ENCODE peak calls at places on chromosomes 11 and 22, in six cellular contexts. One of them, this sample, is unnamed. For H3K9me3, the result is how much of the 10 kb centered on the place peaks cover.

GRCh38 chr22:39087881-39088687 is 9.0 kb upstream of the APOBEC3H start:
- DNase-seq in body of pancreas: no peak
- DNase-seq in sigmoid colon: peak
- DNase-seq in heart left ventricle: peak
- DNase-seq in IMR-90: no peak
- DNase-seq in tibial nerve: no peak
- DNase-seq in this sample: no peak

GRCh38 chr11:117002639-117003305 is 95.5 kb downstream of the SIK3 start:
- DNase-seq in body of pancreas: peak
- DNase-seq in sigmoid colon: no peak
- DNase-seq in heart left ventricle: no peak
- DNase-seq in IMR-90: no peak
- DNase-seq in tibial nerve: no peak
- DNase-seq in this sample: no peak

GRCh38 chr11:112298535-112298934 is 37.9 kb upstream of the PLET1 start:
- DNase-seq in body of pancreas: no peak
- DNase-seq in sigmoid colon: no peak
- DNase-seq in heart left ventricle: peak
- DNase-seq in IMR-90: no peak
- DNase-seq in tibial nerve: no peak
- DNase-seq in this sample: no peak

GRCh38 chr11:130611791-130612251 is 163.4 kb downstream of the ADAMTS15 start:
- DNase-seq in body of pancreas: no peak
- DNase-seq in sigmoid colon: no peak
- DNase-seq in heart left ventricle: no peak
- DNase-seq in IMR-90: peak
- DNase-seq in tibial nerve: no peak
- DNase-seq in this sample: no peak

GRCh38 chr11:57637626-57638004 is 12.1 kb downstream of the YPEL4 start:
- DNase-seq in body of pancreas: no peak
- DNase-seq in sigmoid colon: no peak
- DNase-seq in heart left ventricle: no peak
- DNase-seq in IMR-90: no peak
- DNase-seq in tibial nerve: no peak
- DNase-seq in this sample: no peak

GRCh38 chr11:103624708-103625623 is 411.5 kb upstream of the DDI1 start:
- DNase-seq in body of pancreas: no peak
- DNase-seq in sigmoid colon: no peak
- DNase-seq in heart left ventricle: peak
- DNase-seq in IMR-90: peak
- DNase-seq in tibial nerve: no peak
- DNase-seq in this sample: no peak

GRCh38 chr11:63840356-63841060 is 1.6 kb downstream of the MARK2 start:
- DNase-seq in body of pancreas: no peak
- DNase-seq in sigmoid colon: no peak
- DNase-seq in heart left ventricle: no peak
- DNase-seq in IMR-90: no peak
- DNase-seq in tibial nerve: no peak
- DNase-seq in this sample: no peak

GRCh38 chr22:38148252-38148651 is 33.4 kb downstream of the PLA2G6 start:
- DNase-seq in body of pancreas: no peak
- DNase-seq in sigmoid colon: peak
- DNase-seq in heart left ventricle: no peak
- DNase-seq in IMR-90: peak
- DNase-seq in tibial nerve: no peak
- DNase-seq in this sample: no peak

GRCh38 chr22:49643466-49643865 is 184.2 kb downstream of the BRD1 start:
- DNase-seq in body of pancreas: no peak
- DNase-seq in sigmoid colon: no peak
- DNase-seq in heart left ventricle: no peak
- DNase-seq in IMR-90: no peak
- DNase-seq in tibial nerve: no peak
- DNase-seq in this sample: no peak

GRCh38 chr11:112498701-112499100 is 238.0 kb upstream of the PLET1 start:
- DNase-seq in body of pancreas: no peak
- DNase-seq in sigmoid colon: no peak
- DNase-seq in heart left ventricle: no peak
- DNase-seq in IMR-90: no peak
- DNase-seq in tibial nerve: no peak
- DNase-seq in this sample: no peak

DNA sequence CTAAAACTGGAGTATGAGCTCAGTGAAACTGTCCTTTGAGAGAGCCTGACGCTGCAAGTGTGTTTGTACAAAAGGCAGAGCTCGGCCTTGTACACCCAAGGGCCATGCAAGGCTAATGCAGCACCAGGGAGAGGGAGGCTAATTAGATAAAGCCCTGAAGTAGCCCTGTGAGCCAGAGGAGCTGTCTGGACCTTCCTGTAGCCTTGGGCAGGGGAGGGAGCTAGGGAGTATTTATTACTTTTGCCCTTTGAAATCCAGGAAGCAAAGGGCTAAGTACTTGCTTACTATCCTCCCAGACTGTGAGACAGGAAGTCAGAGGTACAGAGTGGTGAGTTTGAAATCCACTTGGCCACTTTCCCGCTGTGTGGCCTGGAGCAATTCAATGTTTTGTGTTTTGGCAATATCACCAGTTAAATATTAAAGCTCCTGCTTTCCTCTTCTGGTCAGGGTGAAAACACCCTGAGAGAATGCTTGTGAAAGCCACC is 10.2 kb upstream of the LDHA start:
- DNase-seq in body of pancreas: peak
- DNase-seq in sigmoid colon: peak
- DNase-seq in heart left ventricle: peak
- DNase-seq in IMR-90: peak
- DNase-seq in tibial nerve: peak
- DNase-seq in this sample: no peak
- TF ChIP-seq POLR2A in body of pancreas: peak
- TF ChIP-seq POLR2A in sigmoid colon: no peak
- TF ChIP-seq POLR2A in heart left ventricle: peak
- TF ChIP-seq POLR2A in IMR-90: no peak
- TF ChIP-seq POLR2A in tibial nerve: no peak
- TF ChIP-seq POLR2A in this sample: no peak

DNA sequence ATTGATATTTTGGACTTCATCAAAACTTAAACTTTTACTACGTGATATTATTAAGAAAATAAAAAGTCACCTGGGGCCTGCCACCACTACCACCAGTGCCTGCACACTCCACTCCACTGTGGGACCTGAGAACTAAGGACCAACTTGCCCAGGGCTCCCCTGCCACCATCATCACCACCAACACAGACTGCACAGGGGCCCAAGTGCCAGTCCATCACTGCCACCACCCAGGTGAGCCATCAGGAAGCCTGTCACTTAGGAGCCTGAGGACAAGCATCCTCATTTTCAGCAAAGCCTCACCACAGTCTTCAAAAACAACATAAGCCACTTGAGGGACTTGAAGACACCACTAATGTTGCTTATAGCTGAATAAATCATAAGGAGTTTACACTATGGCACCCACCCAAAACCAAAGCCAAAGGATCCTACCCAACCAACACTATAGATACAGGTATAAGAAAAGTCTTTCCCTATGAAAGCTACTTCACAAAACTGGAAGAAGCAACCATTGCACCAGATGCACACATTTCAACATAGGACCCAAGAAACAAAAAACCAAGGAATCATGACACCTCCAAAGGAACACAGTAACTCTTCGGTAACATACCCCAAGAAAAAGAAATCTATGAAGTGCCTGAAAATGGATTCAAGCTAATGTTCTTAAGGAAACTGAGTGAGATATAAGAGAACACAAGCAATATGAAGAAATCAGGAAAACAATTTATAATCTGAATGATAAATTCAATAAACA is 73.6 kb upstream of the GNAZ start:
- DNase-seq in body of pancreas: no peak
- DNase-seq in sigmoid colon: no peak
- DNase-seq in heart left ventricle: no peak
- DNase-seq in IMR-90: no peak
- DNase-seq in tibial nerve: no peak
- DNase-seq in this sample: no peak
- H3K9me3 ChIP-seq in body of pancreas: under half
- H3K9me3 ChIP-seq in sigmoid colon: under half
- H3K9me3 ChIP-seq in heart left ventricle: under half
- H3K9me3 ChIP-seq in IMR-90: under half
- H3K9me3 ChIP-seq in tibial nerve: under half
- H3K9me3 ChIP-seq in this sample: under half

GRCh38 chr11:65639623-65640482 is 2.0 kb downstream of the SIPA1 start:
- DNase-seq in body of pancreas: peak
- DNase-seq in sigmoid colon: no peak
- DNase-seq in heart left ventricle: peak
- DNase-seq in IMR-90: no peak
- DNase-seq in tibial nerve: no peak
- DNase-seq in this sample: peak
- TF ChIP-seq POLR2A in body of pancreas: no peak
- TF ChIP-seq POLR2A in sigmoid colon: no peak
- TF ChIP-seq POLR2A in heart left ventricle: no peak
- TF ChIP-seq POLR2A in IMR-90: no peak
- TF ChIP-seq POLR2A in tibial nerve: no peak
- TF ChIP-seq POLR2A in this sample: no peak

GRCh38 chr22:48636746-48637145 is 1190.9 kb downstream of the BRD1 start:
- DNase-seq in body of pancreas: no peak
- DNase-seq in sigmoid colon: no peak
- DNase-seq in heart left ventricle: no peak
- DNase-seq in IMR-90: no peak
- DNase-seq in tibial nerve: no peak
- DNase-seq in this sample: no peak

GRCh38 chr22:48637231-48637630 is 1190.4 kb downstream of the BRD1 start:
- DNase-seq in body of pancreas: no peak
- DNase-seq in sigmoid colon: no peak
- DNase-seq in heart left ventricle: no peak
- DNase-seq in IMR-90: no peak
- DNase-seq in tibial nerve: no peak
- DNase-seq in this sample: no peak

GRCh38 chr22:48639896-48640732 is 1187.6 kb downstream of the BRD1 start:
- DNase-seq in body of pancreas: no peak
- DNase-seq in sigmoid colon: no peak
- DNase-seq in heart left ventricle: no peak
- DNase-seq in IMR-90: no peak
- DNase-seq in tibial nerve: no peak
- DNase-seq in this sample: no peak

GRCh38 chr22:48640890-48641771 is 1186.5 kb downstream of the BRD1 start:
- DNase-seq in body of pancreas: no peak
- DNase-seq in sigmoid colon: no peak
- DNase-seq in heart left ventricle: no peak
- DNase-seq in IMR-90: no peak
- DNase-seq in tibial nerve: no peak
- DNase-seq in this sample: no peak

GRCh38 chr22:48639021-48639795 is 1188.5 kb downstream of the BRD1 start:
- DNase-seq in body of pancreas: no peak
- DNase-seq in sigmoid colon: no peak
- DNase-seq in heart left ventricle: no peak
- DNase-seq in IMR-90: no peak
- DNase-seq in tibial nerve: no peak
- DNase-seq in this sample: no peak
- H3K9me3 ChIP-seq in body of pancreas: under half
- H3K9me3 ChIP-seq in sigmoid colon: under half
- H3K9me3 ChIP-seq in heart left ventricle: under half
- H3K9me3 ChIP-seq in IMR-90: half or more
- H3K9me3 ChIP-seq in tibial nerve: under half
- H3K9me3 ChIP-seq in this sample: under half

GRCh38 chr11:65503923-65504670 is 5.3 kb downstream of the MALAT1 start:
- DNase-seq in body of pancreas: no peak
- DNase-seq in sigmoid colon: peak
- DNase-seq in heart left ventricle: no peak
- DNase-seq in IMR-90: peak
- DNase-seq in tibial nerve: no peak
- DNase-seq in this sample: no peak
- TF ChIP-seq POLR2A in body of pancreas: peak
- TF ChIP-seq POLR2A in sigmoid colon: peak
- TF ChIP-seq POLR2A in heart left ventricle: peak
- TF ChIP-seq POLR2A in IMR-90: no peak
- TF ChIP-seq POLR2A in tibial nerve: peak
- TF ChIP-seq POLR2A in this sample: peak

GRCh38 chr11:80239217-80239616 is 798.4 kb upstream of the TENM4 start:
- DNase-seq in body of pancreas: no peak
- DNase-seq in sigmoid colon: no peak
- DNase-seq in heart left ventricle: no peak
- DNase-seq in IMR-90: no peak
- DNase-seq in tibial nerve: no peak
- DNase-seq in this sample: no peak
- H3K9me3 ChIP-seq in body of pancreas: under half
- H3K9me3 ChIP-seq in sigmoid colon: under half
- H3K9me3 ChIP-seq in heart left ventricle: under half
- H3K9me3 ChIP-seq in IMR-90: under half
- H3K9me3 ChIP-seq in tibial nerve: under half
- H3K9me3 ChIP-seq in this sample: under half

GRCh38 chr22:46074771-46075551 is 75.4 kb upstream of the PPARA start:
- DNase-seq in body of pancreas: no peak
- DNase-seq in sigmoid colon: peak
- DNase-seq in heart left ventricle: no peak
- DNase-seq in IMR-90: no peak
- DNase-seq in tibial nerve: peak
- DNase-seq in this sample: no peak
- TF ChIP-seq POLR2A in body of pancreas: no peak
- TF ChIP-seq POLR2A in sigmoid colon: no peak
- TF ChIP-seq POLR2A in heart left ventricle: no peak
- TF ChIP-seq POLR2A in IMR-90: no peak
- TF ChIP-seq POLR2A in tibial nerve: no peak
- TF ChIP-seq POLR2A in this sample: no peak

DNA sequence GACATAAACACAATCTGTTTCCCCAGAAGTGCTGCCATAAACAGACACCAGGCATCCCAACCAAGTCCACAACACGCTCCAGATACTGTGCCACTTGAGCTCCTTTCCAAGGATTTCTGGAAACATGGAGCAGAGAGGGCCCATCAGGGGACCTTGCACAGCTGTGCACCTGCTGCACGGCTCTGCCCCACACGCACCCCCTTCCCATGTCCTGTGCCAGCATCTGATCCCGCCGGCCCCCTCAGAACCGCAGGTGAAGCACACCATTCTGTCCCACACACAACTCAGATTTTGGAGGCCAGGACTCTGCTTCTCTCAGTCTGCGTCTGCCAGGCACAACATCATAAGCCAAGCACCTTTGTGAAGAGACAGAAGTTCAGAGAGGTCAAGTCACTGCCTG is 856.2 kb downstream of the TBC1D22A start:
- DNase-seq in body of pancreas: no peak
- DNase-seq in sigmoid colon: no peak
- DNase-seq in heart left ventricle: no peak
- DNase-seq in IMR-90: no peak
- DNase-seq in tibial nerve: no peak
- DNase-seq in this sample: no peak
- H3K9me3 ChIP-seq in body of pancreas: under half
- H3K9me3 ChIP-seq in sigmoid colon: under half
- H3K9me3 ChIP-seq in heart left ventricle: under half
- H3K9me3 ChIP-seq in IMR-90: half or more
- H3K9me3 ChIP-seq in tibial nerve: under half
- H3K9me3 ChIP-seq in this sample: under half

This sample was measured in esophagus squamous epithelium.